ENCODE peak calls at places on chromosomes 3 and 15, in ten cellular contexts. A, I, B, P, Y, M, U, C, S and G are unnamed samples.

GRCh38 chr15:36208868-36209582 is 370.4 kb upstream of the CDIN1 start:
- DNase-seq in Y (no peak), A (no peak), B (no peak), U (no peak), M (no peak), I (no peak), C (no peak), S (no peak), P (no peak), G (no peak)

GRCh38 chr3:177641206-177641605 is 443.9 kb upstream of the TBL1XR1 start:
- DNase-seq in B (no peak), S (no peak), A (no peak), P (no peak), I (no peak), Y (no peak), M (no peak), C (no peak), U (no peak), G (no peak)

GRCh38 chr3:167735233-167736107 is at the start of gene SERPINI1:
- DNase-seq in B (peak), P (peak), C (peak), A (peak), S (peak), M (peak), I (peak), Y (peak), U (peak), G (peak)

GRCh38 chr3:141105828-141106628 is 54.9 kb downstream of the SPSB4 start:
- DNase-seq in M (peak), S (peak), P (peak), Y (peak), I (peak), U (peak), A (peak), B (peak), C (peak), G (no peak)

GRCh38 chr3:39839504-39839903 is 30.1 kb downstream of the MYRIP start:
- DNase-seq in Y (no peak), I (no peak), B (no peak), C (no peak), S (no peak), A (no peak), U (no peak), M (no peak), P (no peak), G (no peak)

GRCh38 chr15:30038667-30039523 is 43.9 kb upstream of the GOLGA8J start:
- DNase-seq in S (no peak), M (no peak), A (no peak), Y (no peak), B (no peak), I (no peak), P (no peak), U (no peak), C (no peak), G (no peak)

GRCh38 chr15:79099692-79100091 is 9.1 kb upstream of the RASGRF1 start:
- DNase-seq in Y (no peak), B (no peak), M (no peak), C (no peak), S (no peak), P (no peak), A (no peak), I (no peak), U (no peak), G (peak)

GRCh38 chr15:77104155-77104554 is 33.2 kb upstream of the TSPAN3 start:
- DNase-seq in A (no peak), C (no peak), U (no peak), S (no peak), P (peak), I (peak), M (no peak), B (no peak), Y (no peak), G (no peak)

GRCh38 chr15:47337836-47338235 is 379.5 kb upstream of the SEMA6D start:
- DNase-seq in P (no peak), I (no peak), M (no peak), S (no peak), U (no peak), A (no peak), C (no peak), B (no peak), Y (no peak), G (no peak)

DNA sequence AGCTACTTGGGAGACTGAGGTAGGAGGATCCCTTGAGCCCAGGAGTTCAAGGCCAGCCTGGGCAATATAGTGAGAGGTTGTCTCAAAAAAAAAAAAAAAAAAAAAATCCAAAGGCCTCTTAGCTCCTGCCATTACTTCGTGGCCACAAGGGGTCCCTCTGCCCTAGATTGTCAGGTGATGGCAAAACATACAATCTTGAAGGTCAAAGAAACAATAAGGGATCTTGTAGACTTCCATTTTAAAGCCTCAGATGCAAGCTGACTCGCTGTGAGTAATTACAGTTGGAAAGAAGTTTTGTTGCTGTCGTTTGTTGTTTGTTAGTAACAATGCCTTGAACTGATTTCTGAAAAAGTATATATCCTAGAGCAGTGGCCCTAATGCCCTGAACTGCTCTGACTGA is 55.9 kb upstream of the PLCL2 start:
- DNase-seq in I (peak), A (peak), S (no peak), C (no peak), Y (peak), P (no peak), M (peak), U (peak), B (peak), G (peak)
- TF ChIP-seq CTCF in I (peak), A (peak), S (peak), C (no peak), Y (peak), P (no peak), M (peak), U (peak), B (no peak), G (peak)

GRCh38 chr3:192706272-192706671 is 21.1 kb downstream of the FGF12 start:
- DNase-seq in B (no peak), S (no peak), C (no peak), M (no peak), Y (no peak), U (no peak), P (no peak), A (no peak), I (no peak), G (no peak)

GRCh38 chr3:192700885-192701284 is 26.5 kb downstream of the FGF12 start:
- DNase-seq in S (no peak), A (no peak), I (no peak), Y (no peak), B (no peak), P (no peak), C (no peak), U (no peak), M (no peak), G (no peak)
- TF ChIP-seq CTCF in S (no peak), A (no peak), I (no peak), Y (no peak), B (no peak), P (no peak), C (no peak), U (no peak), M (no peak), G (no peak)

GRCh38 chr15:83068054-83068453 is 1.0 kb upstream of the BTBD1 start:
- DNase-seq in B (no peak), S (no peak), A (no peak), P (no peak), M (no peak), I (no peak), U (no peak), C (no peak), Y (no peak), G (no peak)

GRCh38 chr15:83067638-83067962 is 548 bp upstream of the BTBD1 start:
- DNase-seq in I (no peak), C (no peak), P (no peak), Y (no peak), S (no peak), U (no peak), B (no peak), M (no peak), A (no peak), G (no peak)

GRCh38 chr15:83066034-83066760 is 855 bp downstream of the BTBD1 start:
- DNase-seq in B (no peak), A (no peak), P (peak), M (no peak), S (no peak), U (no peak), C (no peak), I (no peak), Y (no peak), G (no peak)

GRCh38 chr15:83065431-83065830 is 1.6 kb downstream of the BTBD1 start:
- DNase-seq in A (no peak), B (no peak), Y (no peak), M (no peak), C (no peak), U (no peak), S (no peak), I (no peak), P (no peak), G (no peak)

DNA sequence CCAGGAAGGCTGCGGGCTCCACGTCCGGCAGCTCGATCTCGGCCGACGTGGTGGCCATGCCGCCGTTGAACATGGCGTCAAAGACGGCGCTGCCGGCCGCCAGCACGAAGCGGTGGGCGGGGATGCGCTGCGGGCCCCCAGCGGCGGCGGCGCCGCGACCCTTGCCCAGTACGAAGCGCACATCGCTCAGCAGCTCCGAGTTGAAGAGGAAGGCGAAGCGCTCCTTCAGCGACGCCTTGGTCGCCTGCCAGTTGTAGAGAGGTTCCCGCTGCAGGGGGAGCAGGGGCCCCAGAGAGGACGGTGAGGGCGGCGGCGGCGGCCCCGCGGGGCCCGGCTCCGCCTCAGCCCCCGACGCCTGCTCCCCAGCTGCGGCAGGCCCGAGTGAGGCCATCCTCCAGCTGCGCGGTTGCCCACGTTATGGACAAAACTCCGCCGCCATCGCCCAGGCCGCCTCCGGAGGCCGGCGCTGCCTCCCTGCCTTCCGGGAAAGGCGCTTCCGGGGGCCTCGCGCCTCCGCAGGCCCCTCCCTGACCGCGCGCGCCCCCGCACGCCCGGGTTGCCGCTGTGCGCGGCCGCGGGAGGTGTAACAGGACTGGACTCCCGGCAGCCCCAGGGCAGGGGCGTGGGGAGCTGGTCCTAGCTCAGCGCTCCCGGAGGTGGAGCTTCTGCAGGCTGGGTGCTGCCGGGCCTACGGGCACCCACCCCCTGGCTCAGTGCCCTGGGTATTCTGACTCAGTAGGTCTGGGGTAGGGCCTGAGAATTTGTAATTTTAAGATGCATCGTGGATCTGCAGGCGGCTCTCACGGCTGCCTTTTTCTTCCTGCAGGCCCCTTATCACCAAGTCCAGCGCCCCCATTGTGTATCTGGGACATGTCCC is at the start of gene BTBD1:
- DNase-seq in I (peak), C (peak), S (peak), U (peak), Y (peak), M (peak), A (peak), B (peak), P (peak), G (peak)
- TF ChIP-seq CTCF in I (no peak), C (peak), S (peak), U (no peak), Y (peak), M (peak), A (no peak), B (no peak), P (no peak), G (no peak)

DNA sequence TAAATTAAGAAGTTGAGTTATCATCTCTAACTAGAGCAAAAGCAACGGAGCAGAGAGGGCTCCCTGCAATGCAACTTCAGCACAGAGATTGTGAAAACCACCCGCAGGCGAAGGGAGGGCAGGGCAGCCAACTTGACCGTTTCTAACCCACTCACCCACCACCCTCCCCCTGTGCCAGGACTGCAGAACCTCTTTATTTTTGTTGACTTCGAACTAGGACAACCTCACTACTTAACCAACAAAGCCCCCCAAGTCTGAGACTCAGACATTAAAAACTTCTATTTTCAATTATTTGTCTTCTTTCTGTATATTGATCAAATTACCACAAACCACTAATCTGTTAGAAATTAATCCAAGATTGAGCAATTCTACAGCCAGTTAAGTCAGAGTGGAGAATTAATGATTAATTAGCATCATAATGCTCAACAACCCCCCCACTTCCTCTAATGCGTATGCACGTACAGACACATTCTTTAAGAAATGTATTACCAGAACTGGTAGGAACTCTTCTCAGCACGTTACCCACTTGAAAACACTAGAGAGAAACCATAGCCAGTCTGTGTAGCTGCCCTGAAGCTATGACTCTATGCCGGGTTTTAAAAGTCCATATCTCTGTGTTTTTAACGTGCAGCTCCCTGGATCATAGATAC is 2.0 kb downstream of the MGLL start:
- DNase-seq in A (no peak), C (no peak), P (no peak), M (no peak), U (no peak), Y (no peak), B (no peak), S (no peak), I (peak), G (no peak)
- TF ChIP-seq CTCF in A (no peak), C (no peak), P (no peak), M (no peak), U (peak), Y (no peak), B (no peak), S (peak), I (peak), G (no peak)

GRCh38 chr3:23702198-23702597 is 103.6 kb upstream of the UBE2E1 start:
- DNase-seq in C (no peak), B (no peak), Y (no peak), M (no peak), I (peak), A (no peak), P (no peak), S (no peak), U (no peak), G (no peak)

GRCh38 chr3:23701711-23702110 is 104.0 kb upstream of the UBE2E1 start:
- DNase-seq in B (no peak), C (no peak), S (no peak), P (no peak), Y (no peak), M (no peak), U (no peak), A (no peak), I (no peak), G (no peak)

GRCh38 chr3:23709987-23710386 is 95.8 kb upstream of the UBE2E1 start:
- DNase-seq in Y (no peak), S (no peak), I (no peak), A (no peak), U (no peak), B (no peak), M (no peak), P (no peak), C (no peak), G (no peak)

GRCh38 chr3:23704316-23704715 is 101.4 kb upstream of the UBE2E1 start:
- DNase-seq in A (no peak), M (no peak), I (no peak), Y (no peak), C (no peak), S (no peak), P (no peak), B (no peak), U (no peak), G (no peak)

GRCh38 chr3:23706116-23706515 is 99.6 kb upstream of the UBE2E1 start:
- DNase-seq in A (no peak), P (no peak), I (peak), Y (no peak), M (no peak), B (no peak), C (no peak), S (no peak), U (no peak), G (no peak)
- TF ChIP-seq CTCF in A (no peak), P (no peak), I (no peak), Y (no peak), M (no peak), B (no peak), C (no peak), S (no peak), U (no peak), G (no peak)

GRCh38 chr15:100934735-100935134 is 15.6 kb downstream of the LRRK1 start:
- DNase-seq in I (no peak), Y (no peak), C (no peak), A (no peak), M (no peak), B (no peak), S (no peak), P (no peak), U (peak), G (no peak)
- TF ChIP-seq CTCF in I (peak), Y (no peak), C (no peak), A (no peak), M (no peak), B (no peak), S (no peak), P (no peak), U (peak), G (peak)

GRCh38 chr3:169131695-169132464 is 531.6 kb downstream of the MECOM start:
- DNase-seq in M (no peak), B (no peak), Y (no peak), S (no peak), A (no peak), C (no peak), I (no peak), U (no peak), P (no peak), G (no peak)

GRCh38 chr3:169137943-169138342 is 525.6 kb downstream of the MECOM start:
- DNase-seq in P (no peak), A (no peak), S (no peak), U (no peak), Y (no peak), I (no peak), B (no peak), M (no peak), C (no peak), G (no peak)

GRCh38 chr3:169134194-169134593 is 529.3 kb downstream of the MECOM start:
- DNase-seq in I (no peak), P (no peak), U (no peak), M (no peak), S (no peak), C (no peak), Y (no peak), A (no peak), B (no peak), G (no peak)

GRCh38 chr3:169137076-169137475 is 526.4 kb downstream of the MECOM start:
- DNase-seq in Y (no peak), M (no peak), S (no peak), U (no peak), C (no peak), A (no peak), P (no peak), B (no peak), I (no peak), G (no peak)

GRCh38 chr3:169133178-169134161 is 530.0 kb downstream of the MECOM start:
- DNase-seq in S (no peak), B (no peak), M (no peak), I (no peak), U (no peak), Y (no peak), P (no peak), C (no peak), A (no peak), G (no peak)
- TF ChIP-seq CTCF in S (peak), B (no peak), M (peak), I (no peak), U (peak), Y (peak), P (no peak), C (no peak), A (no peak), G (peak)

DNA sequence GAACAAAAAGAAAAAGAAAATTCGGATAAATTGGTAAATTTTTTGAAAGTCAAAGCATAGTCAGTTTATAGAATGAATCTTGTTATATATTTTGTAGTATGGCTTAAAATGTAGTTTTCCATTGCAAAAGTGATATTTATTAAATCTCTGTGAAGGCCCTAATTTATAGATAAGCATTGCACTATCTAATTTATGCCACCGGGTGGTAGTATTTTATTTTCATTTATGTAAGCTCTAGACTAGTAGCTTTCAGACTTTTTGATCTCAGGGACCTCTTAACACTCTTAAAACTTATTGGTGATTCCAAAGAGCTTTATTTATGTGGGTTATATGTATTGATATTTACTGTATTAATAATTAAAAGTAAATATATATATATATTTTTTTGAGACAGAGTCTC is 133.9 kb upstream of the LRRFIP2 start:
- DNase-seq in Y (no peak), B (peak), P (no peak), S (no peak), C (no peak), I (peak), U (no peak), M (no peak), A (no peak), G (no peak)
- TF ChIP-seq CTCF in Y (peak), B (peak), P (no peak), S (peak), C (no peak), I (no peak), U (peak), M (peak), A (peak), G (peak)

GRCh38 chr3:125019271-125019670 is 36.5 kb downstream of the HEG1 start:
- DNase-seq in S (no peak), A (no peak), U (no peak), P (no peak), B (no peak), C (no peak), M (no peak), I (no peak), Y (no peak), G (no peak)
- TF ChIP-seq CTCF in S (no peak), A (no peak), U (no peak), P (no peak), B (no peak), C (no peak), M (no peak), I (no peak), Y (no peak), G (no peak)

DNA sequence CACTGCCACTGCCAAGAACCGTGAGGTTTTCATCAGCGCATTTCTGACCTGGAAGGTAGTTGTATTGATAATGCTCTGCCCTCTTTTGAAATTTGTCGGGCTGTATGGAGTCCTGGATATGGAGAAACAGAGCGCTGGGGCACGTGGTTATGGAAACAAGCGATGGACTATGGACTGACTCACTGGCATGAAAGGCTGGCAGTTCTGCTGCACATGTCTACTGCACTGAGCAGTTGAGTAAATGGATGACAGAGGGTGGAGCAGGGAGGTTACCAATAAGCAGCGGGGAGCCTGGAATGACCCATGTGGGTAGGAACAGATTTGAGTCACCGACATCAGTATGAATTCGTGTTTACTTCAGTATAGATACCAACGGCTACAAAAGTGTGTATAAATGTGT is 429.5 kb downstream of the OCA2 start:
- DNase-seq in B (no peak), M (no peak), I (no peak), P (no peak), C (no peak), S (no peak), A (no peak), Y (no peak), U (no peak), G (no peak)
- TF ChIP-seq CTCF in B (no peak), M (no peak), I (no peak), P (no peak), C (no peak), S (no peak), A (no peak), Y (no peak), U (no peak), G (no peak)